ENCODE peak calls at places on chromosomes 5 and 9, in eight cellular contexts. One of them, this sample, is unnamed.

GRCh38 chr5:154325566-154325965 is 120.2 kb upstream of the SAP30L start:
- DNase-seq in PC-9: no peak
- DNase-seq in WERI-Rb-1: no peak
- DNase-seq in ELF-1: no peak
- DNase-seq in fibroblast of lung: no peak
- DNase-seq in NCI-H1105: no peak
- DNase-seq in hypothalamus: no peak
- DNase-seq in hepatocyte: no peak
- DNase-seq in this sample: no peak

GRCh38 chr9:70470050-70471015 is 55.9 kb upstream of the KLF9 start:
- DNase-seq in fibroblast of lung: no peak
- DNase-seq in NCI-H1105: no peak
- DNase-seq in hypothalamus: no peak
- DNase-seq in hepatocyte: peak; percentile 77
- DNase-seq in PC-9: no peak
- DNase-seq in ELF-1: peak; percentile 46
- DNase-seq in WERI-Rb-1: peak; percentile 23
- DNase-seq in this sample: no peak

GRCh38 chr5:96324708-96325107 is 108.3 kb downstream of the PCSK1 start:
- DNase-seq in NCI-H1105: no peak
- DNase-seq in ELF-1: no peak
- DNase-seq in hepatocyte: no peak
- DNase-seq in PC-9: peak; percentile 36
- DNase-seq in WERI-Rb-1: no peak
- DNase-seq in hypothalamus: no peak
- DNase-seq in fibroblast of lung: peak; percentile 91
- DNase-seq in this sample: peak; percentile 95

GRCh38 chr5:104241051-104241450 is 678.5 kb upstream of the NUDT12 start:
- DNase-seq in hepatocyte: no peak
- DNase-seq in ELF-1: no peak
- DNase-seq in fibroblast of lung: no peak
- DNase-seq in WERI-Rb-1: no peak
- DNase-seq in hypothalamus: no peak
- DNase-seq in NCI-H1105: peak; percentile 37
- DNase-seq in PC-9: no peak
- DNase-seq in this sample: peak; percentile 10

GRCh38 chr5:143693691-143694252 is 118.2 kb upstream of the HMHB1 start:
- DNase-seq in fibroblast of lung: no peak
- DNase-seq in PC-9: no peak
- DNase-seq in hepatocyte: no peak
- DNase-seq in ELF-1: no peak
- DNase-seq in NCI-H1105: no peak
- DNase-seq in WERI-Rb-1: no peak
- DNase-seq in hypothalamus: no peak
- DNase-seq in this sample: no peak

GRCh38 chr9:107043886-107044285 is 180.9 kb downstream of the ZNF462 start:
- DNase-seq in ELF-1: peak; percentile 52
- DNase-seq in WERI-Rb-1: peak; percentile 74
- DNase-seq in NCI-H1105: no peak
- DNase-seq in hepatocyte: no peak
- DNase-seq in PC-9: no peak
- DNase-seq in hypothalamus: no peak
- DNase-seq in fibroblast of lung: no peak
- DNase-seq in this sample: no peak

GRCh38 chr9:27548055-27548741 is 18.6 kb upstream of the MOB3B start:
- DNase-seq in hepatocyte: peak; percentile 69
- DNase-seq in ELF-1: no peak
- DNase-seq in hypothalamus: no peak
- DNase-seq in PC-9: no peak
- DNase-seq in WERI-Rb-1: no peak
- DNase-seq in fibroblast of lung: peak; percentile 74
- DNase-seq in NCI-H1105: no peak
- DNase-seq in this sample: peak; percentile 64

GRCh38 chr5:173790177-173790719 is 97.9 kb upstream of the CPEB4 start:
- DNase-seq in hypothalamus: no peak
- DNase-seq in fibroblast of lung: no peak
- DNase-seq in ELF-1: no peak
- DNase-seq in hepatocyte: no peak
- DNase-seq in PC-9: no peak
- DNase-seq in NCI-H1105: no peak
- DNase-seq in WERI-Rb-1: no peak
- DNase-seq in this sample: no peak

GRCh38 chr5:179668404-179668803 is 12.4 kb downstream of the CBY3 start:
- DNase-seq in ELF-1: peak; percentile 87
- DNase-seq in fibroblast of lung: peak; percentile 52
- DNase-seq in hypothalamus: no peak
- DNase-seq in WERI-Rb-1: peak; percentile 42
- DNase-seq in hepatocyte: peak; percentile 45
- DNase-seq in PC-9: no peak
- DNase-seq in NCI-H1105: no peak
- DNase-seq in this sample: peak; percentile 65

GRCh38 chr5:9156282-9156681 is 389.6 kb downstream of the SEMA5A start:
- DNase-seq in PC-9: no peak
- DNase-seq in ELF-1: peak; percentile 45
- DNase-seq in NCI-H1105: no peak
- DNase-seq in hypothalamus: no peak
- DNase-seq in hepatocyte: peak; percentile 52
- DNase-seq in WERI-Rb-1: peak; percentile 81
- DNase-seq in fibroblast of lung: peak; percentile 72
- DNase-seq in this sample: peak; percentile 78

GRCh38 chr5:44388504-44389409 is 463 bp downstream of the FGF10 start:
- DNase-seq in PC-9: no peak
- DNase-seq in hypothalamus: no peak
- DNase-seq in ELF-1: peak; percentile 57
- DNase-seq in fibroblast of lung: peak; percentile 47
- DNase-seq in NCI-H1105: no peak
- DNase-seq in WERI-Rb-1: no peak
- DNase-seq in hepatocyte: peak; percentile 46
- DNase-seq in this sample: no peak

GRCh38 chr5:83837261-83837894 is 116.7 kb upstream of the HAPLN1 start:
- DNase-seq in ELF-1: no peak
- DNase-seq in hypothalamus: no peak
- DNase-seq in hepatocyte: no peak
- DNase-seq in fibroblast of lung: no peak
- DNase-seq in NCI-H1105: no peak
- DNase-seq in PC-9: no peak
- DNase-seq in WERI-Rb-1: no peak
- DNase-seq in this sample: no peak

GRCh38 chr5:116778015-116778414 is 203.4 kb upstream of the SEMA6A start:
- DNase-seq in ELF-1: peak; percentile 70
- DNase-seq in NCI-H1105: no peak
- DNase-seq in WERI-Rb-1: peak; percentile 35
- DNase-seq in fibroblast of lung: no peak
- DNase-seq in hepatocyte: no peak
- DNase-seq in hypothalamus: peak; percentile 14
- DNase-seq in PC-9: no peak
- DNase-seq in this sample: no peak

GRCh38 chr5:113343343-113343742 is 91.4 kb downstream of the TSSK1B start:
- DNase-seq in hypothalamus: no peak
- DNase-seq in hepatocyte: peak; percentile 31
- DNase-seq in WERI-Rb-1: no peak
- DNase-seq in ELF-1: peak; percentile 37
- DNase-seq in NCI-H1105: no peak
- DNase-seq in PC-9: no peak
- DNase-seq in fibroblast of lung: peak; percentile 75
- DNase-seq in this sample: peak; percentile 25

GRCh38 chr5:111774525-111774924 is 17.5 kb upstream of the NREP start:
- DNase-seq in NCI-H1105: no peak
- DNase-seq in ELF-1: peak; percentile 43
- DNase-seq in hepatocyte: peak; percentile 63
- DNase-seq in PC-9: no peak
- DNase-seq in fibroblast of lung: peak; percentile 61
- DNase-seq in WERI-Rb-1: peak; percentile 39
- DNase-seq in hypothalamus: no peak
- DNase-seq in this sample: peak; percentile 26

GRCh38 chr9:101054657-101055056 is 26.1 kb downstream of the PLPPR1 start:
- DNase-seq in fibroblast of lung: no peak
- DNase-seq in ELF-1: no peak
- DNase-seq in hypothalamus: no peak
- DNase-seq in PC-9: no peak
- DNase-seq in hepatocyte: no peak
- DNase-seq in WERI-Rb-1: peak; percentile 30
- DNase-seq in NCI-H1105: no peak
- DNase-seq in this sample: no peak

GRCh38 chr5:86565197-86565789 is 52.4 kb upstream of the COX7C start:
- DNase-seq in fibroblast of lung: no peak
- DNase-seq in hypothalamus: no peak
- DNase-seq in PC-9: no peak
- DNase-seq in NCI-H1105: no peak
- DNase-seq in ELF-1: no peak
- DNase-seq in hepatocyte: no peak
- DNase-seq in WERI-Rb-1: no peak
- DNase-seq in this sample: no peak

GRCh38 chr5:160054047-160054446 is 45.1 kb downstream of the TTC1 start:
- DNase-seq in NCI-H1105: no peak
- DNase-seq in PC-9: no peak
- DNase-seq in fibroblast of lung: no peak
- DNase-seq in ELF-1: no peak
- DNase-seq in WERI-Rb-1: no peak
- DNase-seq in hepatocyte: no peak
- DNase-seq in hypothalamus: no peak
- DNase-seq in this sample: peak; percentile 26

GRCh38 chr9:27528278-27528885 is 1.2 kb downstream of the MOB3B start:
- DNase-seq in ELF-1: peak; percentile 91
- DNase-seq in WERI-Rb-1: peak; percentile 21
- DNase-seq in fibroblast of lung: peak; percentile 59
- DNase-seq in hypothalamus: peak; percentile 49
- DNase-seq in NCI-H1105: no peak
- DNase-seq in PC-9: peak; percentile 50
- DNase-seq in hepatocyte: peak; percentile 89
- DNase-seq in this sample: peak; percentile 61

GRCh38 chr5:165903835-165904234 is 2387.6 kb upstream of the WWC1 start:
- DNase-seq in PC-9: no peak
- DNase-seq in ELF-1: no peak
- DNase-seq in NCI-H1105: no peak
- DNase-seq in hepatocyte: no peak
- DNase-seq in hypothalamus: no peak
- DNase-seq in WERI-Rb-1: no peak
- DNase-seq in fibroblast of lung: no peak
- DNase-seq in this sample: no peak

GRCh38 chr9:8890695-8891094 is 1091.1 kb upstream of the DMAC1 start:
- DNase-seq in hepatocyte: no peak
- DNase-seq in NCI-H1105: no peak
- DNase-seq in PC-9: no peak
- DNase-seq in ELF-1: no peak
- DNase-seq in WERI-Rb-1: no peak
- DNase-seq in fibroblast of lung: no peak
- DNase-seq in hypothalamus: no peak
- DNase-seq in this sample: no peak

GRCh38 chr9:70566743-70567142 is 152.3 kb upstream of the KLF9 start:
- DNase-seq in WERI-Rb-1: no peak
- DNase-seq in hypothalamus: no peak
- DNase-seq in NCI-H1105: no peak
- DNase-seq in hepatocyte: no peak
- DNase-seq in PC-9: no peak
- DNase-seq in fibroblast of lung: no peak
- DNase-seq in ELF-1: no peak
- DNase-seq in this sample: no peak

GRCh38 chr9:114822708-114823107 is 16.9 kb upstream of the TNFSF15 start:
- DNase-seq in hepatocyte: no peak
- DNase-seq in fibroblast of lung: no peak
- DNase-seq in ELF-1: no peak
- DNase-seq in WERI-Rb-1: no peak
- DNase-seq in NCI-H1105: no peak
- DNase-seq in PC-9: no peak
- DNase-seq in hypothalamus: no peak
- DNase-seq in this sample: no peak